ENCODE peak calls at places on chromosomes 12 and 14, in five cellular contexts. W is adrenal gland, F is ovary, D is transverse colon, Q is HCT116. V is an unnamed sample.

GRCh38 chr12:96501139-96501741 is 11.9 kb downstream of the CFAP54 start:
- DNase-seq in W (peak; percentile 34), F (no peak), D (peak; percentile 56), Q (peak; percentile 70), V (peak; percentile 55)

GRCh38 chr12:114408881-114409795 is 3.2 kb upstream of the TBX5 start:
- DNase-seq in W (no peak), F (no peak), D (no peak), Q (no peak), V (peak; percentile 39)

GRCh38 chr12:78096909-78097597 is 266.4 kb downstream of the NAV3 start:
- DNase-seq in W (peak; percentile 23), F (no peak), D (no peak), Q (no peak), V (no peak)

GRCh38 chr12:63976902-63977395 is 132.4 kb downstream of the SRGAP1 start:
- DNase-seq in W (no peak), F (no peak), D (no peak), Q (no peak), V (no peak)

GRCh38 chr14:76961631-76962302 is 66.7 kb downstream of the IRF2BPL start:
- DNase-seq in W (peak; percentile 89), F (peak; percentile 85), D (peak; percentile 89), Q (peak; percentile 98), V (peak; percentile 87)

GRCh38 chr14:38143651-38144505 is 63.8 kb upstream of the SSTR1 start:
- DNase-seq in W (no peak), F (no peak), D (no peak), Q (no peak), V (no peak)

GRCh38 chr12:132386926-132387497 is 57.6 kb upstream of the GALNT9 start:
- DNase-seq in W (no peak), F (no peak), D (no peak), Q (no peak), V (no peak)

GRCh38 chr12:24455811-24456210 is 493.1 kb downstream of the BCAT1 start:
- DNase-seq in W (no peak), F (no peak), D (no peak), Q (no peak), V (no peak)

GRCh38 chr12:44457465-44457864 is 418.6 kb downstream of the NELL2 start:
- DNase-seq in W (no peak), F (no peak), D (no peak), Q (no peak), V (no peak)

GRCh38 chr12:98422809-98423208 is 92.6 kb upstream of the TMPO start:
- DNase-seq in W (no peak), F (no peak), D (peak; percentile 75), Q (no peak), V (no peak)

GRCh38 chr12:48001426-48002178 is 2.7 kb downstream of the COL2A1 start:
- DNase-seq in W (peak; percentile 48), F (no peak), D (peak; percentile 54), Q (peak; percentile 4), V (peak; percentile 62)

GRCh38 chr12:117762143-117762542 is 206.6 kb downstream of the KSR2 start:
- DNase-seq in W (no peak), F (no peak), D (no peak), Q (no peak), V (no peak)

GRCh38 chr12:47033081-47033480 is 46.3 kb upstream of the PCED1B start:
- DNase-seq in W (peak; percentile 51), F (no peak), D (peak; percentile 20), Q (no peak), V (no peak)

DNA sequence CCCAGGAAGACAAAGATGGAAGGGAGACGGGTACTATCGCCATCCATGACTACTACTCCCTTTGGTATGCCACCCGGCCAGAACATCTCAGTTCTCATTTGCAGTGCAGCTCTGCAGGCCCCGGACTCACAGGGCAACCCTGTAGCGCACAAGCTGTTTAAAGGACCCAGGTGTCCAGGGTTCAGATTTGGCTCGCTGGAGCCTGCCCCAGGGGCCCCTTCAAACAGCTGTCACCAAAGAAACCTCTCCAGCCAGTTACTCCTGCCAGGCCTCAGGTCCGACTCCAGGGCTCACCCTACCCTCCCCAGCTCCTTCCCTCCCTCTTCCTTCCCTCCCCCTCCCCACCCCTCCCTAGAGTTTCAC is 5.5 kb upstream of the CHD4 start:
- DNase-seq in W (no peak), F (no peak), D (no peak), Q (no peak), V (no peak)
- TF ChIP-seq POLR2A in W (no peak), F (no peak), D (no peak), Q (no peak), V (no peak)

DNA sequence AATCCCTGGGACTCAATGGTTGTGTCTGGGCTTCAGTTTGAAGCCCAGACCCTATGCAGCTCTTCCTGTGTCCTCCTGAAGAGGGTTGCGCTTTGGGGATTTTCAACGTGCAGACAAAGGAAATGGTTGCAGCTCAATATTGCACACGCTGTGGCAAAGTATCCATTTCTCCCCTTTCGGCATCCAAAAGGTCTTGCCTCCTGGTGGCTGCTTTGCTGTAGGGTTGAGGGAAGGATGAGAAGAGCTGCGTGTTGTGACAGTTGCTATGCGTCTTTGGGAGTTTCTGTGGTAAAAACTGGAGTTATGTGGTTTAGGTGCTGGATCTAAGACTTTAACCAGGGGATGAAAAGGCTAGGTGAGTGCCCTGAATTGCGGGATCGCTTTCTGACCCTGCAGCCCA is 71.0 kb downstream of the ZNF664 start:
- DNase-seq in W (no peak), F (no peak), D (no peak), Q (no peak), V (no peak)
- TF ChIP-seq CTCF in W (no peak), F (no peak), D (no peak), Q (no peak), V (no peak)

DNA sequence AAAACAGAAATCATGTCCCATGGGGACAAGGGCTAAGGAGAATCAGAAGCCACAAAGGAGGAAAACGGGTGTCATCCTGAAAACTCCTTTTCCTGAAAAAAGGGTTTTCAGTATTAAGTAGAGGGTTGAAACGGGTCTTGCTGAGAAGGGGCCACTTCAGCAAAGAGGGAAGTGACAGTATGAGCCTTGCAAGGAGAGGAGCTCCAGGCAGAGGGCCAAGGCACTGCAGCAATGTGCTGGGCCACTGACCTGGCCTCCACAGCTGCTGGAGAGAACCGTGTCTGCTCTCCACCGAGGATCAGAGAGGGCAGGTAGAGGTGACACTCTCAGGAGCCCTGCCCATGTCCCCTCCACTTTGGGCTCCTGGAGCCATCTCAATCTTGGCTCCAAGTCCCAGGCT is 103.3 kb downstream of the NCOR2 start:
- DNase-seq in W (no peak), F (peak; percentile 29), D (no peak), Q (no peak), V (no peak)
- H3K36me3 ChIP-seq in W (peaks cover 44% of the 10 kb centered on the region), F (no peaks in the 10 kb centered on the region), D (peaks cover 3% of the 10 kb centered on the region), Q (peaks cover 17% of the 10 kb centered on the region), V (peaks cover 48% of the 10 kb centered on the region)

GRCh38 chr12:6866163-6866919 is 990 bp upstream of the TPI1 start:
- DNase-seq in W (no peak), F (peak; percentile 63), D (no peak), Q (no peak), V (no peak)

GRCh38 chr12:6866920-6867406 is 368 bp upstream of the TPI1 start:
- DNase-seq in W (peak; percentile 69), F (no peak), D (no peak), Q (no peak), V (peak; percentile 63)

GRCh38 chr12:6868211-6869048 is 1.1 kb downstream of the TPI1 start:
- DNase-seq in W (no peak), F (no peak), D (no peak), Q (no peak), V (no peak)

GRCh38 chr12:6869049-6870021 is 2.0 kb downstream of the TPI1 start:
- DNase-seq in W (peak; percentile 87), F (peak; percentile 83), D (peak; percentile 90), Q (peak; percentile 64), V (peak; percentile 77)

DNA sequence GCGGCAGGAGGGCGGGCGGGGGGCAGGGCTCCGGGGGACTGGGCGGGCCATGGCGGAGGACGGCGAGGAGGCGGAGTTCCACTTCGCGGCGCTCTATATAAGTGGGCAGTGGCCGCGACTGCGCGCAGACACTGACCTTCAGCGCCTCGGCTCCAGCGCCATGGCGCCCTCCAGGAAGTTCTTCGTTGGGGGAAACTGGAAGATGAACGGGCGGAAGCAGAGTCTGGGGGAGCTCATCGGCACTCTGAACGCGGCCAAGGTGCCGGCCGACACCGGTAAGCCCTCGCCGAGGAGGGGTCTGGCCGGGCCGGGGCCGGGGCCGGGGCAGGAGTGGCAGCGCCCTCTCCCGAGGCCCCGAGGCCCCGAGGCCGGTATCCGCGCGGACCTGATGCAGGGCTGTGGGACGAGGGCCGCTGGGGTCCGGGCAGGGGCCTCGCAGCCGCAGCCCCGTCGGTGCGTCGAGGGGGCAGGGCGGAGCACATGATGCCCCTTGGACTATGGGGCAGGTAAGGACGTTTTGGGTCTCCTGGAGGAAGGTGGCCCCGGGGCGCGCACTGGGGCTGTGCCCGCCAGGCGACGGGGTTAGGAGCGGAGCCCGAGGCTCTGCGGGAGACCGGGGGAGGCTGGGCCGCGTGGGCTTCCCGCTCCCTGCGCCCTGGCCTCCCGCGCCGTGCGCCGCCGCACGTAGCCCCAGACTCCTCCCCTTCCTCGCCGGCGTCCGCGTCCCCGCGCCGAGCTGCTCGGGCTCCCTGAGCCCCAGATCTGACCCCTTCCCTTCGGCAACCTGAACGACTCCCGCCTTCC is at the start of gene TPI1:
- DNase-seq in W (peak; percentile 91), F (peak; percentile 90), D (peak; percentile 90), Q (no peak), V (peak; percentile 93)
- TF ChIP-seq POLR2A in W (peak; percentile 97), F (peak; percentile 95), D (peak; percentile 100), Q (peak; percentile 99), V (peak; percentile 99)

GRCh38 chr12:120902846-120903381 is 1.2 kb downstream of the SPPL3 start:
- DNase-seq in W (no peak), F (no peak), D (no peak), Q (no peak), V (no peak)

GRCh38 chr12:120901818-120902217 is 2.3 kb downstream of the SPPL3 start:
- DNase-seq in W (no peak), F (no peak), D (no peak), Q (no peak), V (no peak)

GRCh38 chr12:120905856-120906384 is 1.8 kb upstream of the SPPL3 start:
- DNase-seq in W (no peak), F (no peak), D (no peak), Q (no peak), V (no peak)

GRCh38 chr12:120903382-120903817 is 758 bp downstream of the SPPL3 start:
- DNase-seq in W (peak; percentile 56), F (peak; percentile 60), D (peak; percentile 81), Q (no peak), V (peak; percentile 75)

GRCh38 chr12:120903818-120904773 is at the start of gene SPPL3:
- DNase-seq in W (peak; percentile 90), F (peak; percentile 95), D (peak; percentile 95), Q (peak; percentile 58), V (peak; percentile 95)
- TF ChIP-seq CTCF in W (no peak), F (no peak), D (no peak), Q (no peak), V (no peak)

DNA sequence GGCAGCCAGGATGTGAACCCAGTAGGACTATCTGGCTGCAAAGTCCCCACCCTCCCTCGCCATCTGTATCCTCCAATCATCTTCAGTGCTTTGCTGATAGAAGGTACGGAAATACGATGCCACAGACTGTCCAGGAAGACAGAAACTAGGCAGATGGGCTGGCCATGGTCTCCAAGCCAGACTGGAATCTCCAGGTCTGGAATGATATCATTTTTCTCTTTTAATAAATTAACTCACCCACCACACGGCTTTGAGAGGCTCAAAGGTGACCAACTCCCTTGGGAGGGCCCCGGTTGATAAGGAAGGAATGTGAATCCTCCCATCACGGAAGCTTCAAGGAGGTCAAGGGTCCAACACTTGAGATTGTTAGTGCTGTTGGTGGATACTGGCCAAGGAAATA is 16.3 kb upstream of the BDKRB1 start:
- DNase-seq in W (no peak), F (no peak), D (peak; percentile 73), Q (no peak), V (no peak)
- H3K36me3 ChIP-seq in W (no peaks in the 10 kb centered on the region), F (no peaks in the 10 kb centered on the region), D (no peaks in the 10 kb centered on the region), Q (no peaks in the 10 kb centered on the region), V (no peaks in the 10 kb centered on the region)

GRCh38 chr14:85576161-85576560 is 46.2 kb downstream of the FLRT2 start:
- DNase-seq in W (no peak), F (no peak), D (no peak), Q (no peak), V (no peak)
- TF ChIP-seq POLR2A in W (no peak), F (no peak), D (no peak), Q (no peak), V (no peak)